ENCODE peak calls at places on chromosomes 2 and 18, in four cellular contexts. X is HepG2, B is HEK293T, N is WTC11. V is an unnamed sample.

GRCh38 chr2:210548878-210549384 is 7.5 kb upstream of the CPS1 start:
- DNase-seq in B (no peak), X (peak), N (no peak), V (no peak)

GRCh38 chr2:46849080-46849715 is 66.4 kb downstream of the MCFD2 start:
- DNase-seq in B (no peak), X (peak), N (no peak), V (peak)

GRCh38 chr2:85893428-85894258 is 4.9 kb upstream of the ST3GAL5 start:
- DNase-seq in B (no peak), N (no peak), X (no peak), V (no peak)

GRCh38 chr18:57727952-57728807 is 74.9 kb downstream of the ATP8B1 start:
- DNase-seq in N (no peak), B (no peak), X (no peak), V (no peak)

GRCh38 chr2:173990970-173991819 is 26.0 kb upstream of the SP3 start:
- DNase-seq in B (no peak), N (no peak), X (no peak), V (no peak)

GRCh38 chr2:1749750-1750149 is 5.4 kb upstream of the PXDN start:
- DNase-seq in B (no peak), X (no peak), N (no peak), V (no peak)

GRCh38 chr2:42843611-42844010 is 51.2 kb upstream of the HAAO start:
- DNase-seq in B (no peak), N (no peak), X (no peak), V (no peak)

GRCh38 chr18:50987261-50987660 is 19.4 kb downstream of the ELAC1 start:
- DNase-seq in X (no peak), B (no peak), N (no peak), V (no peak)

GRCh38 chr2:215931256-215931903 is 82.0 kb downstream of the MREG start:
- DNase-seq in N (peak), B (peak), X (peak), V (peak)

GRCh38 chr2:223801702-223802101 is 35.7 kb downstream of the AP1S3 start:
- DNase-seq in N (no peak), B (no peak), X (no peak), V (no peak)

GRCh38 chr2:160794926-160795325 is 301.3 kb upstream of the RBMS1 start:
- DNase-seq in B (no peak), N (no peak), X (no peak), V (no peak)

GRCh38 chr2:202831241-202831997 is 40.1 kb downstream of the ICA1L start:
- DNase-seq in X (peak), B (peak), N (peak), V (peak)

GRCh38 chr2:174824098-174824497 is 59.8 kb upstream of the CHRNA1 start:
- DNase-seq in X (no peak), B (no peak), N (no peak), V (no peak)

GRCh38 chr2:239829326-239829725 is 195.8 kb downstream of the NDUFA10 start:
- DNase-seq in N (no peak), X (no peak), B (no peak), V (no peak)

GRCh38 chr2:179218848-179219594 is 45.6 kb downstream of the SESTD1 start:
- DNase-seq in N (peak), B (peak), X (peak), V (peak)

GRCh38 chr2:239141021-239141760 is 259.6 kb downstream of the HDAC4 start:
- DNase-seq in B (no peak), N (no peak), X (no peak), V (no peak)

GRCh38 chr18:9333441-9334350 is 877 bp upstream of the TWSG1 start:
- DNase-seq in N (peak), B (peak), X (no peak), V (no peak)

GRCh38 chr2:160169401-160169918 is 30.6 kb downstream of the ITGB6 start:
- DNase-seq in N (no peak), X (no peak), B (no peak), V (no peak)

GRCh38 chr2:134431837-134432437 is 178.1 kb downstream of the MGAT5 start:
- DNase-seq in B (no peak), X (no peak), N (no peak), V (no peak)

GRCh38 chr2:84771251-84771650 is 109.6 kb downstream of the TRABD2A start:
- DNase-seq in N (no peak), B (no peak), X (no peak), V (no peak)

GRCh38 chr2:101388232-101388631 is 929 bp upstream of the CREG2 start:
- DNase-seq in N (peak), B (no peak), X (no peak), V (no peak)

GRCh38 chr2:214497489-214497888 is 86.6 kb downstream of the VWC2L start:
- DNase-seq in X (no peak), N (no peak), B (no peak), V (no peak)

GRCh38 chr2:234913208-234913626 is 38.6 kb upstream of the SH3BP4 start:
- DNase-seq in B (no peak), N (no peak), X (no peak), V (no peak)

GRCh38 chr2:25251461-25252273 is 83.3 kb upstream of the POMC start:
- DNase-seq in B (no peak), N (peak), X (peak), V (peak)

GRCh38 chr2:219569635-219570034 is 1.7 kb downstream of the OBSL1 start:
- DNase-seq in B (no peak), X (no peak), N (no peak), V (no peak)

GRCh38 chr18:49728542-49728941 is 84.8 kb downstream of the ACAA2 start:
- DNase-seq in N (peak), X (peak), B (peak), V (peak)

GRCh38 chr2:231241755-231242507 is 43.5 kb downstream of the ARMC9 start:
- DNase-seq in B (no peak), X (no peak), N (no peak), V (no peak)

GRCh38 chr18:44128365-44128764 is 552.3 kb upstream of the SETBP1 start:
- DNase-seq in N (no peak), B (no peak), X (no peak), V (no peak)

GRCh38 chr2:207926133-207927076 is 98.9 kb downstream of the PLEKHM3 start:
- DNase-seq in X (peak), B (peak), N (no peak), V (peak)

GRCh38 chr2:241340621-241341163 is 15.4 kb upstream of the FARP2 start:
- DNase-seq in X (no peak), B (no peak), N (no peak), V (no peak)

GRCh38 chr2:241349941-241350340 is 6.1 kb upstream of the FARP2 start:
- DNase-seq in X (no peak), N (no peak), B (no peak), V (no peak)

GRCh38 chr2:241339839-241340471 is 16.1 kb upstream of the FARP2 start:
- DNase-seq in B (no peak), X (no peak), N (no peak), V (no peak)

GRCh38 chr2:241350530-241350877 is 5.6 kb upstream of the FARP2 start:
- DNase-seq in B (no peak), X (no peak), N (no peak), V (no peak)

GRCh38 chr2:241344925-241345651 is 11.0 kb upstream of the FARP2 start:
- DNase-seq in N (no peak), X (no peak), B (no peak), V (no peak)
- TF ChIP-seq ELF4 in N (no peak), X (no peak), B (no peak), V (no peak)

DNA sequence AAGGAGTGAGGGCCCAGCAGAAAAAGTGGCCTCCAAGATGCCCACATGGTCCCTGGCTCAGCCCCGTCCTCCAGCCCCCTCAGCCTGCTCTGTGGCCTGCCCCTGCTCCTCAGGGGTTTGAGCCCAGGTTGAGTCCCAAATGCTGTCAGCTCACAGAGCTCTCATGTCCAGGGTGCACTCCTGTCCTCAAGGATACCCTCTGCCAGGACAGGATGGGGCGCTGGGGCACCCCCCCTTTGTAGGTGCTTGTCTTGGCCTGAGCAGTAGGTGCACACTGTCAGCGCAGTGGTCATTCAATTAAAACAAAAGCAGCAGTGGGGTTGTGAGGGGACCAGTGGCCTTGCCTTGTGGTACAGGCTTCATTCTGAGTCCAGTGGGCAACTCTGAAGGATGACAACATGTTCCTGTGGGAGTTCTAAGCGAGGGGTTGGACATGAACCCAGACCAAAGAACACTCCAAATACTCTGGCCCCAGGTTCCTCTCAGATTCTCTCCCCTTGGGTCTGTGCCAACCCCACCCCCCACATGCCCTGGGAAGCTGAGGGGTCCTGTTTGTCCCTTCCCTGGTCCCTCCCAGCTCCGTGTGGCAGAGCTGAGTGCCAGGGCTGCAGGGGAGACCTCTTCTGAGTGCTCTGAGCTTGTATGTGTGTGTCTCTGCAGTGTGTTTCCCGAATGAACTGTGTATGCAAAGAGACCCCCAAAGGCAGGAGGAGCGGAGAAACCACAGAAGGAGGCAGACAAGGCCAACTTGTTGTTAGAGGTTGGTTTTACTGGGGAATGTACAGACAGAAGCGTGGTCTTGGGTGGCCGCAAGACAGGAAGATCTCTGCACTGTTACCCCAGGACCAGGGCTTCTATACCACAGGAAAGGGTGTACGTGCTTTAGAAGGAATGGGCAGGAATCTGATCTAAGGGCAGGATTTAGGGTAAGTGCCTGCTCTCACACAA is 155.6 kb upstream of the HS6ST1 start:
- DNase-seq in B (no peak), N (no peak), X (no peak), V (no peak)
- TF ChIP-seq ELF4 in B (no peak), N (no peak), X (no peak), V (no peak)

GRCh38 chr2:4324531-4324930 is 621.2 kb downstream of the DCDC2C start:
- DNase-seq in X (no peak), N (no peak), B (no peak), V (no peak)
- TF ChIP-seq ELF4 in X (no peak), N (no peak), B (no peak), V (no peak)

DNA sequence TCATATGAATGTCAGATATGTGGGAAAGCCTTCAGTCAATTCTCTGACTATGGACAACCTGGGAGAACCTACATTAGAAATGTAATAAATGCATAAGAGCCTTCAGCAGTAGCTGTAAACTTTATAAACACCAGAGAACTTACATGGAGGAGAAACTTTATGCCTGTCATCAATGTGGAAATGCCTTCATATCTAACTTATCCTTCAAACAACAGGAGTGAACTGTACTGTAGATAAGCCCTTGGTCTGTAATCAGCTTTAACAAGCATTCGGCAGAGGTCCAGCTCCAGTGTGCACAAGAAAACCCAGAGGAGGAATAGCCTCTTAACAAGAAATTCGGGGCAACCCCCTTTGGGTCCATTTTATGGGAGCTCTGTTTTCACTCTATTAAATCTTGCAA is 14.8 kb upstream of the UXS1 start:
- DNase-seq in X (no peak), N (no peak), B (no peak), V (no peak)
- TF ChIP-seq ELF4 in X (no peak), N (no peak), B (no peak), V (no peak)

GRCh38 chr2:112916145-112916571 is 5.2 kb downstream of the IL37 start:
- DNase-seq in X (no peak), N (no peak), B (no peak), V (no peak)

GRCh38 chr2:112912403-112912802 is 1.4 kb downstream of the IL37 start:
- DNase-seq in X (no peak), B (no peak), N (no peak), V (no peak)

GRCh38 chr2:112915300-112916144 is 4.6 kb downstream of the IL37 start:
- DNase-seq in X (no peak), N (no peak), B (no peak), V (no peak)

GRCh38 chr2:112917856-112918255 is 6.9 kb downstream of the IL37 start:
- DNase-seq in B (no peak), N (no peak), X (no peak), V (no peak)

DNA sequence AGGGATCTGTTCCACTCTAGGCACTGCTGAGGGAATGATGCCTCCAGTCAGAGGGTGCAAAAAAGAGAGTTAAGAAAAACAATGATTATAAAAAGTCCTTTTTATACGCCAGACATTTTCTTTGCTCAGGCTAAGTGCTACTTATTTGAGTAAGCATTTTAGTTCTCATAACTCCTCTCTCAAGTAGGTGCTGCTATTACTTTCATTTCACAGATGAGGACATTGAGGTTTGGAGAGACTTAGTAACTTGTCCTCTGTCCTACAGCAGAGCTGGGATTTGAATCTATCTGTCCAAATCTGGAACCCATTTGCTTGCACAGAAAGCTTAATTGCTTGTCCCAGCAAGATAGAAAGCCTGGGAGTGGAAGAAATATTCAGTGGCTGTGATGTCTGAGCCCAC is 5.7 kb downstream of the IL37 start:
- DNase-seq in X (no peak), B (no peak), N (no peak), V (no peak)
- TF ChIP-seq ELF4 in X (no peak), B (no peak), N (no peak), V (no peak)